ENCODE peak calls at places on chromosomes 4 and X, in six cellular contexts. One of them, this sample, is unnamed.

GRCh38 chr4:147103403-147103946 is 157.8 kb upstream of the TTC29 start:
- DNase-seq in stomach: no peak
- DNase-seq in mucosa of descending colon: peak; percentile 5
- DNase-seq in coronary artery: peak; percentile 96
- DNase-seq in A549: peak; percentile 56
- DNase-seq in left ventricle myocardium inferior: no peak
- DNase-seq in this sample: peak; percentile 97

GRCh38 chr4:73814679-73815078 is 21.8 kb upstream of the CXCL6 start:
- DNase-seq in coronary artery: no peak
- DNase-seq in left ventricle myocardium inferior: no peak
- DNase-seq in A549: no peak
- DNase-seq in mucosa of descending colon: no peak
- DNase-seq in stomach: no peak
- DNase-seq in this sample: no peak

GRCh38 chr4:108716340-108716739 is 46.5 kb downstream of the ETNPPL start:
- DNase-seq in mucosa of descending colon: no peak
- DNase-seq in A549: no peak
- DNase-seq in stomach: no peak
- DNase-seq in left ventricle myocardium inferior: no peak
- DNase-seq in coronary artery: no peak
- DNase-seq in this sample: no peak

GRCh38 chr4:121555315-121556107 is 141.3 kb downstream of the ANXA5 start:
- DNase-seq in left ventricle myocardium inferior: no peak
- DNase-seq in stomach: no peak
- DNase-seq in mucosa of descending colon: no peak
- DNase-seq in A549: no peak
- DNase-seq in coronary artery: no peak
- DNase-seq in this sample: peak; percentile 17

GRCh38 chrX:43566170-43566569 is 89.9 kb upstream of the MAOA start:
- DNase-seq in mucosa of descending colon: no peak
- DNase-seq in stomach: no peak
- DNase-seq in coronary artery: no peak
- DNase-seq in left ventricle myocardium inferior: no peak
- DNase-seq in A549: no peak
- DNase-seq in this sample: no peak

GRCh38 chrX:105488731-105489130 is 268.2 kb upstream of the TEX13A start:
- DNase-seq in A549: no peak
- DNase-seq in stomach: no peak
- DNase-seq in left ventricle myocardium inferior: no peak
- DNase-seq in coronary artery: no peak
- DNase-seq in mucosa of descending colon: no peak
- DNase-seq in this sample: peak; percentile 55

GRCh38 chrX:48972214-48973164 is 845 bp upstream of the KCND1 start:
- DNase-seq in coronary artery: no peak
- DNase-seq in stomach: peak; percentile 40
- DNase-seq in A549: peak; percentile 60
- DNase-seq in mucosa of descending colon: peak; percentile 71
- DNase-seq in left ventricle myocardium inferior: no peak
- DNase-seq in this sample: peak; percentile 57

GRCh38 chr4:133866328-133866699 is 335.3 kb downstream of the PABPC4L start:
- DNase-seq in left ventricle myocardium inferior: no peak
- DNase-seq in A549: no peak
- DNase-seq in mucosa of descending colon: no peak
- DNase-seq in stomach: no peak
- DNase-seq in coronary artery: no peak
- DNase-seq in this sample: peak; percentile 43

GRCh38 chrX:3370656-3371055 is 24.2 kb upstream of the MXRA5 start:
- DNase-seq in mucosa of descending colon: no peak
- DNase-seq in coronary artery: no peak
- DNase-seq in stomach: no peak
- DNase-seq in left ventricle myocardium inferior: no peak
- DNase-seq in A549: no peak
- DNase-seq in this sample: no peak

GRCh38 chrX:1165535-1166196 is 46.8 kb downstream of the CRLF2 start:
- DNase-seq in A549: peak; percentile 84
- DNase-seq in coronary artery: no peak
- DNase-seq in stomach: no peak
- DNase-seq in mucosa of descending colon: no peak
- DNase-seq in left ventricle myocardium inferior: no peak
- DNase-seq in this sample: peak; percentile 5

GRCh38 chr4:25890653-25891485 is 23.2 kb upstream of the SMIM20 start:
- DNase-seq in stomach: no peak
- DNase-seq in left ventricle myocardium inferior: no peak
- DNase-seq in A549: no peak
- DNase-seq in coronary artery: no peak
- DNase-seq in mucosa of descending colon: no peak
- DNase-seq in this sample: no peak

GRCh38 chr4:74161676-74162450 is 3.9 kb downstream of the MTHFD2L start:
- DNase-seq in coronary artery: no peak
- DNase-seq in left ventricle myocardium inferior: no peak
- DNase-seq in mucosa of descending colon: no peak
- DNase-seq in A549: no peak
- DNase-seq in stomach: no peak
- DNase-seq in this sample: peak; percentile 32

GRCh38 chr4:81769244-81769643 is 297.5 kb upstream of the RASGEF1B start:
- DNase-seq in left ventricle myocardium inferior: no peak
- DNase-seq in coronary artery: no peak
- DNase-seq in A549: no peak
- DNase-seq in stomach: no peak
- DNase-seq in mucosa of descending colon: no peak
- DNase-seq in this sample: no peak

GRCh38 chrX:21438792-21439191 is 64.6 kb downstream of the CNKSR2 start:
- DNase-seq in A549: no peak
- DNase-seq in mucosa of descending colon: no peak
- DNase-seq in stomach: no peak
- DNase-seq in coronary artery: no peak
- DNase-seq in left ventricle myocardium inferior: no peak
- DNase-seq in this sample: no peak

GRCh38 chr4:135672202-135672601 is 1470.6 kb upstream of the PABPC4L start:
- DNase-seq in coronary artery: no peak
- DNase-seq in stomach: no peak
- DNase-seq in left ventricle myocardium inferior: no peak
- DNase-seq in mucosa of descending colon: no peak
- DNase-seq in A549: no peak
- DNase-seq in this sample: no peak

GRCh38 chr4:135670548-135670947 is 1469.0 kb upstream of the PABPC4L start:
- DNase-seq in coronary artery: no peak
- DNase-seq in mucosa of descending colon: no peak
- DNase-seq in stomach: no peak
- DNase-seq in left ventricle myocardium inferior: no peak
- DNase-seq in A549: no peak
- DNase-seq in this sample: no peak
- TF ChIP-seq CTCF in coronary artery: no peak
- TF ChIP-seq CTCF in mucosa of descending colon: no peak
- TF ChIP-seq CTCF in stomach: no peak
- TF ChIP-seq CTCF in left ventricle myocardium inferior: no peak
- TF ChIP-seq CTCF in A549: no peak
- TF ChIP-seq CTCF in this sample: no peak

DNA sequence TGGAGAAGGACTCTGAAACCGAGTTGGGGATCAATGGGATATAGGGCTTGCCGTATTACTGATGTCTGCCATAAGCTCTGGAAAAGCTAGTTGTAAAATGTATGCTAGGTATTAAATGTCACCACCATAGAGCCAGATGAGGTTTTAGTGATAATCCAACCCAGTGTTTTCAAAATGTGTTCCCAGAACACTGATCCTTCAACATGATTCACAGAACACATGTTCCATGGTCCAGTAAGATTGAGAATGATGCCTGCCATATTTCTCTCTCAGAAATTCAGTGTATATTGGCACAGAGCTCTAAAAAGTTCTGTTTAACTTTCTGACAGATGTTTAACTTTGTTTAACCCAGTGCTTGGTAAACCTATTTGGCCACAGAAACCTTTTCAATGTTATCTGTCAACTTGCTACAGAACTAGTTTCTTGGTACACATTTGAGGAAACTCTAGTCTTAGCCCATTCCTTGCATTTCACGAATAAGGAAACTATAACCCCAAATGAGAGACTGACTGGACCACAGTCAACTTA is 160.2 kb downstream of the PALLD start:
- DNase-seq in mucosa of descending colon: no peak
- DNase-seq in left ventricle myocardium inferior: no peak
- DNase-seq in A549: no peak
- DNase-seq in stomach: no peak
- DNase-seq in coronary artery: no peak
- DNase-seq in this sample: no peak
- H3K4me3 ChIP-seq in mucosa of descending colon: no peak overlapping the region
- H3K4me3 ChIP-seq in left ventricle myocardium inferior: no peak overlapping the region
- H3K4me3 ChIP-seq in A549: no peak overlapping the region
- H3K4me3 ChIP-seq in stomach: no peak overlapping the region
- H3K4me3 ChIP-seq in coronary artery: no peak overlapping the region
- H3K4me3 ChIP-seq in this sample: no peak overlapping the region

DNA sequence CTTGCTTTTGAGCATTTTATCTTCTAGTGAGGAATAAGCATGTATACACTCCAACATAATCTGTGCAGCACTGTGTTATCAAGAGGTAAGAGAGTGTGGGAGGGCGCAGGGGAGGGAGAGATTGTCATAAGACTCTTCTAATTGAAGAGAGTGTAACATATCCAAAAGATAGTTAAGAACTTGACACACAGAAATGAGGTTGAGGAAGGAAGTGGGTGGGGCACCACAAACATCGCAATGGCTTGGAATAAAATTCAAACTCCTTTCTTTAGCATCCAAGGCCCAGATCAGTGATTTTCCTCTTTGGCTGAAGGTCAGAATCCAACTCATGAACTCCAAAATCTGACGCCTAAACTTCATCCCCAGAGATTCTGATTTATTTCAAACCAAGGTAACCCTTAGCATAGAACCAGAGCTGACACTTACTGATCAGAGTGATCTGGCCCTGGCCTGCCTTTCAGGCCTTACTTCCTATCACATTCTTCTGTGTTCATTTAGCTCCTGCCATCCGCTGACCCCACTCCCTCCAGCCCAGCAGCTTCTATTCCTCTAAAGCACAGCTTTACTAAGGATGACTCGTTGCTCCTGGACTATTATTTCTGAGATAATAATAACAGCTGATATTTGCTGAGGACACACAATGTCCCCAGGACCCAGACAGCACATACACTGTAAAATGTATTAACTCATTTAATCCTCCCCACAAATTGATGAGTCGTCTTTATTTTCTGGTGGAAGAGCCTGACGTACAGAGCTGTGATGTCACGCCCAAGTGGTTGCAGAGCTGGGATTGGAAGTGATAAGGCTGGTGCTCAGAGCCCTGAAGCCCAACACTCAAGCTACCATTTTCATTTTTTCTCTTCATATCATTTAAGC is 10.6 kb upstream of the CTSO start:
- DNase-seq in left ventricle myocardium inferior: no peak
- DNase-seq in stomach: no peak
- DNase-seq in mucosa of descending colon: no peak
- DNase-seq in A549: no peak
- DNase-seq in coronary artery: no peak
- DNase-seq in this sample: peak; percentile 13
- TF ChIP-seq CTCF in left ventricle myocardium inferior: no peak
- TF ChIP-seq CTCF in stomach: no peak
- TF ChIP-seq CTCF in mucosa of descending colon: no peak
- TF ChIP-seq CTCF in A549: no peak
- TF ChIP-seq CTCF in coronary artery: no peak
- TF ChIP-seq CTCF in this sample: no peak

GRCh38 chr4:140219567-140219966 is 65.6 kb upstream of the MAML3 start:
- DNase-seq in A549: no peak
- DNase-seq in mucosa of descending colon: no peak
- DNase-seq in left ventricle myocardium inferior: no peak
- DNase-seq in coronary artery: no peak
- DNase-seq in stomach: no peak
- DNase-seq in this sample: no peak

GRCh38 chr4:140223056-140223810 is 69.2 kb upstream of the MAML3 start:
- DNase-seq in mucosa of descending colon: no peak
- DNase-seq in A549: no peak
- DNase-seq in left ventricle myocardium inferior: no peak
- DNase-seq in stomach: no peak
- DNase-seq in coronary artery: no peak
- DNase-seq in this sample: peak; percentile 76

GRCh38 chr4:140220053-140220452 is 66.1 kb upstream of the MAML3 start:
- DNase-seq in A549: no peak
- DNase-seq in stomach: no peak
- DNase-seq in left ventricle myocardium inferior: no peak
- DNase-seq in coronary artery: no peak
- DNase-seq in mucosa of descending colon: no peak
- DNase-seq in this sample: no peak

GRCh38 chr4:140227286-140227685 is 73.3 kb upstream of the MAML3 start:
- DNase-seq in stomach: no peak
- DNase-seq in coronary artery: no peak
- DNase-seq in A549: peak; percentile 36
- DNase-seq in left ventricle myocardium inferior: no peak
- DNase-seq in mucosa of descending colon: no peak
- DNase-seq in this sample: no peak

DNA sequence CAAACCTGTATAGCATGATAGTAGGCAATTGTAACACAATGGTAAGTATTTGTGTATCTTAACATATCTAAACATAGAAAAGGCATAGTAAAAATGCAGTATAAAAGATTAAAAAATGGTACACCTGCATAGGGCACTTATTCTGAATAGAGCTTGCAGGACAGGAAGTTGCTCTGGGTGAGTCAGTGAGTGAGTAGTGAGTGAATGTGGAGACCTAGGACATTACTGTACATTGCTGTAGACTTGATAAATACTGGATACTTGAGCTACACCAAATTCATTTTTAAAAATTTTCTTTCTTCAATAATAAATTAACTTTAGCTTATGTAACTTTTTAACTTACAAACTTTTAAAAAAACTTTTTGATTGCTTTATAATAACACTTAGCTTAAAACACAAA is 68.2 kb upstream of the MAML3 start:
- DNase-seq in coronary artery: no peak
- DNase-seq in stomach: no peak
- DNase-seq in left ventricle myocardium inferior: no peak
- DNase-seq in mucosa of descending colon: no peak
- DNase-seq in A549: no peak
- DNase-seq in this sample: peak; percentile 57
- H3K4me3 ChIP-seq in coronary artery: no peak overlapping the region
- H3K4me3 ChIP-seq in stomach: no peak overlapping the region
- H3K4me3 ChIP-seq in left ventricle myocardium inferior: no peak overlapping the region
- H3K4me3 ChIP-seq in mucosa of descending colon: no peak overlapping the region
- H3K4me3 ChIP-seq in A549: no peak overlapping the region
- H3K4me3 ChIP-seq in this sample: no peak overlapping the region

GRCh38 chrX:130124577-130124976 is 14.3 kb upstream of the ELF4 start:
- DNase-seq in A549: no peak
- DNase-seq in left ventricle myocardium inferior: no peak
- DNase-seq in stomach: no peak
- DNase-seq in coronary artery: no peak
- DNase-seq in mucosa of descending colon: no peak
- DNase-seq in this sample: no peak
- TF ChIP-seq CTCF in A549: no peak
- TF ChIP-seq CTCF in left ventricle myocardium inferior: no peak
- TF ChIP-seq CTCF in stomach: no peak
- TF ChIP-seq CTCF in coronary artery: no peak
- TF ChIP-seq CTCF in mucosa of descending colon: no peak
- TF ChIP-seq CTCF in this sample: no peak

This sample was measured in choroid plexus epithelial cell.